ENCODE peak calls at places on chromosomes 12 and 14, in nine cellular contexts. V is body of pancreas; Y is CD8-positive, alpha-beta memory T cell; T is heart left ventricle; G is tibial artery; L is cardiac muscle cell; A is CD8-positive, alpha-beta T cell; U is naive thymus-derived CD4-positive, alpha-beta T cell; P is neural progenitor cell. Z is an unnamed sample. For H3K4me1, the result is how much of the 10 kb centered on the place peaks cover.

GRCh38 chr12:38120438-38120837 is 196.1 kb upstream of the ALG10B start:
- DNase-seq in V (no peak), Y (no peak), T (no peak), G (no peak), L (no peak), A (no peak), U (no peak), P (no peak), Z (no peak)

GRCh38 chr12:106118-106561 is 39.6 kb downstream of the IQSEC3 start:
- DNase-seq in V (no peak), Y (no peak), T (peak), G (no peak), L (no peak), A (no peak), U (no peak), P (peak), Z (peak)

GRCh38 chr14:61147369-61147897 is 133.7 kb downstream of the TMEM30B start:
- DNase-seq in V (no peak), Y (no peak), T (no peak), G (no peak), L (peak), A (no peak), U (no peak), P (no peak), Z (no peak)

GRCh38 chr14:100673085-100673806 is 53.4 kb upstream of the DLK1 start:
- DNase-seq in V (peak), Y (no peak), T (no peak), G (no peak), L (no peak), A (no peak), U (no peak), P (peak), Z (peak)

GRCh38 chr12:15005064-15005463 is 32.2 kb downstream of the PDE6H start:
- DNase-seq in V (no peak), Y (no peak), T (no peak), G (no peak), L (no peak), A (no peak), U (no peak), P (no peak), Z (no peak)

GRCh38 chr12:20486233-20486632 is 117.9 kb downstream of the PDE3A start:
- DNase-seq in V (no peak), Y (no peak), T (no peak), G (no peak), L (peak), A (no peak), U (no peak), P (peak), Z (no peak)

GRCh38 chr14:23171251-23171975 is 12.0 kb downstream of the SLC7A8 start:
- DNase-seq in V (no peak), Y (no peak), T (no peak), G (no peak), L (no peak), A (no peak), U (no peak), P (no peak), Z (no peak)

GRCh38 chr12:15322164-15323054 is at the start of gene PTPRO:
- DNase-seq in V (no peak), Y (no peak), T (no peak), G (no peak), L (peak), A (no peak), U (no peak), P (peak), Z (no peak)

GRCh38 chr14:71388336-71388735 is 481.1 kb downstream of the PCNX1 start:
- DNase-seq in V (no peak), Y (no peak), T (no peak), G (no peak), L (no peak), A (no peak), U (no peak), P (no peak), Z (no peak)

GRCh38 chr12:129119537-129119936 is 266.3 kb downstream of the GLT1D1 start:
- DNase-seq in V (no peak), Y (no peak), T (no peak), G (no peak), L (no peak), A (no peak), U (no peak), P (peak), Z (no peak)

GRCh38 chr14:22474730-22475351 is 114.2 kb downstream of the DAD1 start:
- DNase-seq in V (no peak), Y (no peak), T (no peak), G (no peak), L (peak), A (no peak), U (no peak), P (no peak), Z (no peak)

GRCh38 chr14:33692762-33693161 is 258.1 kb downstream of the EGLN3 start:
- DNase-seq in V (no peak), Y (no peak), T (no peak), G (no peak), L (peak), A (no peak), U (no peak), P (no peak), Z (no peak)

GRCh38 chr14:22570132-22570949 is 18.7 kb downstream of the DAD1 start:
- DNase-seq in V (peak), Y (peak), T (peak), G (peak), L (peak), A (peak), U (peak), P (peak), Z (peak)

GRCh38 chr14:52935847-52936246 is 15.0 kb downstream of the FERMT2 start:
- DNase-seq in V (no peak), Y (no peak), T (no peak), G (no peak), L (no peak), A (no peak), U (no peak), P (no peak), Z (no peak)
- H3K4me1 ChIP-seq in V (under half), Y (under half), T (under half), G (half or more), L (under half), A (under half), U (under half), P (under half), Z (under half)

GRCh38 chr14:37590810-37591139 is 4.3 kb downstream of the FOXA1 start:
- DNase-seq in V (no peak), Y (no peak), T (no peak), G (no peak), L (no peak), A (no peak), U (no peak), P (no peak), Z (no peak)
- H3K4me3 ChIP-seq in V (no peak), Y (no peak), T (no peak), G (no peak), L (no peak), A (no peak), U (no peak), P (peak), Z (peak)

DNA sequence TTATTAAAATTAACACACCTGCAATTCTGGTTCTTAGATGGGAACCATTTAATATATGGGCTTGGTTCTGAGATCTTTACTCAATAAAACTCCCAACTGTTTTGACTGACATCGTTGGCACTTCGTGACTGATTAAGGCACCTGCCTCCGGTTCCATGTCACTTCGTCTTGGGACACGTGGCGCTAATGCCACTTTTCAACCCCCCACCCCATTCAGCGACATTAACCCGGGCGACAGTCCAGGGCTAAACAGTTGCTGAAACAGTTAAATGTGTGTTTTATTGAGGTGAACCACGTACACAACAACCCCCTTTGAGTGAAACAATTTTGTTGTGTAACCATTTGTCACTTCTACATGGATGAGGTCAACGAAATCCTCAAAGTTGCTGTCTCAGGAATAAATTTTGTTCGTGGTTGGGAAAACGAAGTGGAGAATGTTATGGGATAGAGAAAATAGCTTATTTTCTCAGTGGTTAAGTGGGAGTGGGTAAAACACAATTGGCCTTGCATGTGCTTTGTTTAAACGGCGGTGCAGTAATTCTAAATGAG is 9.9 kb upstream of the SLC38A2 start:
- DNase-seq in V (peak), Y (no peak), T (no peak), G (no peak), L (no peak), A (no peak), U (no peak), P (no peak), Z (no peak)
- H3K4me1 ChIP-seq in V (under half), Y (under half), T (under half), G (under half), L (under half), A (under half), U (under half), P (under half), Z (under half)

DNA sequence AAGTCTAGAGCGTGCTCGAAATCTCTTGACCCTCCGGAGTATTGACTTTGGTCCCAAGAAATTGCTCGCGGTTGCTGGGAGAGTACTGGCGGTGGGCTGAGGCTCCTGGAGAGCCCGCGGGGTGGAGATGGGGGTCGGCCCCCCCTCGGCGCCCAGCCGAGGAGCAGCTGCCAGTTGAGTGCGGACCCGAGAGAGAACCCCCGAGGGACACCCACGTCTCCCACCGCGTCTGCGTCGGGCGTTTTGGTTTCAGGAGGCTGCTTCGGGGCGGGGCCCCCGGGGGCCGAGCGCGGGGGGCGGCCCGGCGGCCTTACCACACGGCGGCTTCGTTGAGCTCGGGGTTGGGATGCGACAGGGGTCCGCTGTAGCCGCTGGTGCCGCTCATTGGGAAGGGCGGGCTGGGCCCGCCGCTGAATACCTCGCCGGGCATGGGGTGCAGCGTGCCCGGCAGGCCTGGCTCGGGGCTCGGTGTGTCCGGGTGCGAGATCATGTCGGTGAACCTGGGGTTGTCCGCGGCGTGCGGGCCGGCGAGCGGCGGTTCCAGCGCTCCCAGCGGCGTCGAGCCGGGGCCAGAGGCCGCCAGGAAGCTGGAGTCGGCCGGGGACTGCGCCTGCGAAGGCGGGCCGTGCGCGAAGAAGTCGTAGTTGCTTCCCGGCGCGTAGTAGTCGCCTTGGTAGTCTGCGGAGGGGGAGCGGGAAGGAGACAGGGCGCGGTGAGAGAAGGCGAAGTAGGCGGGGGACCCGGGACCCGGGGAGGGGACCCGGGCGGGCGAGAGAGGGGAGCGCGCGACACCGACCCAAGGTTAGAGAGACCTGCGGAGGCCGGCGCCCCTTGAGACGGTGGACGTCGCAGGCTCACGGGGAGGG is 8.6 kb downstream of the LHX5 start:
- DNase-seq in V (no peak), Y (no peak), T (no peak), G (no peak), L (no peak), A (no peak), U (no peak), P (peak), Z (no peak)
- H3K4me3 ChIP-seq in V (no peak), Y (no peak), T (no peak), G (peak), L (peak), A (peak), U (peak), P (peak), Z (no peak)

DNA sequence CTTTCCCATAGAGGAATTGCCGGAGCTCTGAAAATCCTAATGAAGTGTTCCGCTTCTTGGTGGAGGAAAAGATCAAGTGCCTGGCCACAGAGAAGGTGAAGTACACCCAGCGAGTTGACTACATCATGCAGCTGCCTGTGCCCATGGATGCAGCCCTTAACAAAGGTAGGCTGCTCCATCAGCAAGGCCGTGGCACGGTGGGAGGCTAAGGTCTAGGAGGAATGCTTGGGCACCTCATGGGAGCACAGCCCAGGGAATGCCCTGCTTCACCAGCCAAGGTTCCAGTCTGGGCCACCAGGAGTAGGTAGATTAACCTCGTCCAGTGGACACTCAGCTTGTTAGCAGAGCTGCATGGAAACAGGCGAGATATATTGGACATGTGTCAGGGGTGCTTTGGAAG is 6.4 kb upstream of the TPI1 start:
- DNase-seq in V (no peak), Y (no peak), T (no peak), G (no peak), L (no peak), A (no peak), U (no peak), P (no peak), Z (no peak)
- H3K4me1 ChIP-seq in V (under half), Y (under half), T (under half), G (under half), L (under half), A (under half), U (under half), P (under half), Z (under half)

DNA sequence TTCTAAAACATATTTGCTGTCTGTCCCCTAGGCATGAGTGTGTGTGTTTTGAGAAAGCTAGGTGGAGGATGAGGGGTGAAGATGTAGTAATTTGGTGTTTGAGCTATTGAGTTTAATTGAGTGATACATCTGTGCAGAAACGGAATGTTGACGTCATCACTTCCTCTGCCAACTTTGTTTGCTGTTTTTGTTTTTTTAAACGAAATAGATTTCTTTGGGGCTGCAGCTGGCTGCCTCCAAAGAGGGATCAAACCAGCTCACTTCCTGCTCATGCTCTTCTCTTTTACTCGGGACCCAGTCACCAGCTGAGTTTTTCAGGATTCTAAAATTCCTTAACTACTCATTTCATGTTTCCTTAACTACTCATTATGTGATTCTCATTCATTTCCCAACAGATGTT is 19.5 kb upstream of the CRACR2A start:
- DNase-seq in V (no peak), Y (no peak), T (no peak), G (no peak), L (peak), A (no peak), U (peak), P (no peak), Z (no peak)
- H3K4me3 ChIP-seq in V (no peak), Y (no peak), T (no peak), G (no peak), L (no peak), A (no peak), U (no peak), P (no peak), Z (no peak)

GRCh38 chr14:68970096-68970612 is 8.9 kb downstream of the ACTN1 start:
- DNase-seq in V (no peak), Y (peak), T (no peak), G (peak), L (no peak), A (peak), U (peak), P (no peak), Z (no peak)

GRCh38 chr14:68967459-68967940 is 11.6 kb downstream of the ACTN1 start:
- DNase-seq in V (no peak), Y (no peak), T (no peak), G (no peak), L (no peak), A (no peak), U (no peak), P (no peak), Z (peak)

GRCh38 chr14:68968051-68968450 is 11.1 kb downstream of the ACTN1 start:
- DNase-seq in V (no peak), Y (peak), T (no peak), G (no peak), L (no peak), A (peak), U (peak), P (no peak), Z (peak)

GRCh38 chr14:68969278-68969677 is 9.8 kb downstream of the ACTN1 start:
- DNase-seq in V (no peak), Y (no peak), T (no peak), G (no peak), L (no peak), A (no peak), U (no peak), P (no peak), Z (no peak)

GRCh38 chr14:68968721-68969120 is 10.4 kb downstream of the ACTN1 start:
- DNase-seq in V (no peak), Y (no peak), T (no peak), G (no peak), L (no peak), A (no peak), U (no peak), P (no peak), Z (no peak)
- H3K4me1 ChIP-seq in V (half or more), Y (half or more), T (half or more), G (half or more), L (half or more), A (half or more), U (under half), P (under half), Z (under half)

Z was measured in small intestine.